ENCODE peak calls at places on chromosomes 7 and 10, in six cellular contexts. Z is cardiac muscle cell, F is GM13977, N is AG04449, W is lower lobe of right lung, L is GM06990. P is an unnamed sample.

GRCh38 chr7:71385362-71385761 is 253.4 kb downstream of the GALNT17 start:
- DNase-seq in F (no peak), Z (no peak), W (no peak), L (no peak), N (no peak), P (no peak)

GRCh38 chr10:31004611-31005193 is 27.0 kb downstream of the ZNF438 start:
- DNase-seq in F (no peak), W (no peak), Z (no peak), N (peak), L (no peak), P (no peak)

GRCh38 chr10:107914450-107915276 is 750.2 kb upstream of the SORCS1 start:
- DNase-seq in L (peak), F (no peak), N (no peak), Z (peak), W (peak), P (no peak)

GRCh38 chr7:50803359-50804337 is 21.0 kb upstream of the GRB10 start:
- DNase-seq in F (no peak), N (no peak), Z (no peak), L (no peak), W (no peak), P (no peak)

GRCh38 chr7:51162724-51163329 is 153.8 kb downstream of the COBL start:
- DNase-seq in Z (peak), W (no peak), L (peak), N (peak), F (peak), P (peak)

GRCh38 chr10:91017202-91017601 is 96.3 kb upstream of the ANKRD1 start:
- DNase-seq in F (no peak), W (no peak), Z (no peak), N (no peak), L (no peak), P (no peak)

GRCh38 chr10:96588060-96588554 is 1.3 kb upstream of the TM9SF3 start:
- DNase-seq in W (no peak), F (no peak), Z (no peak), L (peak), N (no peak), P (no peak)

GRCh38 chr10:71608863-71609768 is 110.5 kb downstream of the C10orf105 start:
- DNase-seq in W (peak), L (no peak), N (no peak), Z (peak), F (peak), P (peak)

GRCh38 chr10:21536874-21537273 is 2.8 kb downstream of the MLLT10 start:
- DNase-seq in Z (no peak), F (no peak), W (no peak), N (no peak), L (no peak), P (no peak)

GRCh38 chr10:77043364-77043763 is 594.2 kb downstream of the KCNMA1 start:
- DNase-seq in F (no peak), W (no peak), L (no peak), Z (no peak), N (no peak), P (no peak)

GRCh38 chr7:37642028-37642540 is 41.5 kb upstream of the GPR141 start:
- DNase-seq in Z (peak), N (no peak), L (no peak), W (no peak), F (no peak), P (no peak)

GRCh38 chr7:158849553-158850389 is 6.6 kb upstream of the DYNC2I1 start:
- DNase-seq in W (no peak), L (no peak), F (no peak), Z (no peak), N (no peak), P (no peak)

GRCh38 chr7:150799741-150800575 is at the start of gene TMEM176B:
- DNase-seq in W (no peak), Z (peak), N (no peak), L (no peak), F (peak), P (peak)

GRCh38 chr10:70319824-70320223 is 36.0 kb upstream of the NPFFR1 start:
- DNase-seq in F (no peak), N (no peak), Z (no peak), L (no peak), W (no peak), P (no peak)

GRCh38 chr10:101845903-101846302 is 2.3 kb upstream of the KCNIP2 start:
- DNase-seq in W (peak), L (no peak), F (no peak), N (no peak), Z (no peak), P (no peak)

GRCh38 chr10:14838582-14839304 is 637 bp downstream of the HSPA14 start:
- DNase-seq in N (no peak), F (peak), W (no peak), Z (peak), L (peak), P (peak)

GRCh38 chr7:29457565-29457971 is 106.1 kb upstream of the PRR15 start:
- DNase-seq in L (no peak), W (no peak), Z (peak), N (no peak), F (no peak), P (no peak)

GRCh38 chr7:103524042-103524907 is 78.3 kb upstream of the SLC26A5 start:
- DNase-seq in F (no peak), Z (peak), N (peak), L (no peak), W (no peak), P (no peak)

GRCh38 chr10:30346615-30347014 is 2.5 kb downstream of the MTPAP start:
- DNase-seq in N (no peak), L (no peak), F (no peak), Z (no peak), W (no peak), P (no peak)

GRCh38 chr10:91974960-91975359 is 51.4 kb downstream of the BTAF1 start:
- DNase-seq in L (peak), N (peak), Z (no peak), F (no peak), W (no peak), P (no peak)

GRCh38 chr7:47407821-47408674 is 173.9 kb downstream of the TNS3 start:
- DNase-seq in F (no peak), L (no peak), W (no peak), N (no peak), Z (no peak), P (no peak)

GRCh38 chr7:4700577-4701235 is 18.6 kb downstream of the FOXK1 start:
- DNase-seq in F (no peak), Z (no peak), L (no peak), N (peak), W (no peak), P (no peak)
- TF ChIP-seq CTCF in F (no peak), Z (peak), L (no peak), N (no peak), W (no peak), P (no peak)

GRCh38 chr7:78018541-78019456 is 220.2 kb downstream of the PHTF2 start:
- DNase-seq in N (no peak), F (no peak), W (peak), Z (no peak), L (peak), P (peak)

GRCh38 chr7:78020131-78020873 is 221.7 kb downstream of the PHTF2 start:
- DNase-seq in L (peak), Z (peak), N (peak), F (peak), W (no peak), P (peak)

GRCh38 chr7:78019457-78020130 is 221.0 kb downstream of the PHTF2 start:
- DNase-seq in N (peak), W (peak), Z (peak), L (peak), F (peak), P (peak)

GRCh38 chr7:78022165-78022564 is 223.6 kb downstream of the PHTF2 start:
- DNase-seq in W (no peak), N (no peak), F (no peak), L (no peak), Z (no peak), P (no peak)

GRCh38 chr7:78020874-78021249 is 222.3 kb downstream of the PHTF2 start:
- DNase-seq in L (no peak), Z (no peak), W (no peak), N (no peak), F (no peak), P (no peak)
- TF ChIP-seq CTCF in L (no peak), Z (no peak), W (no peak), N (no peak), F (no peak), P (no peak)

GRCh38 chr10:4984971-4985594 is 18.6 kb downstream of the AKR1C2 start:
- DNase-seq in N (no peak), F (no peak), L (no peak), W (no peak), Z (peak), P (no peak)
- TF ChIP-seq CTCF in N (no peak), F (no peak), L (no peak), W (no peak), Z (no peak), P (no peak)

GRCh38 chr10:63465293-63466167 is at the start of gene JMJD1C:
- DNase-seq in L (peak), Z (peak), N (no peak), F (peak), W (peak), P (peak)
- TF ChIP-seq CTCF in L (peak), Z (no peak), N (no peak), F (no peak), W (no peak), P (no peak)

GRCh38 chr7:17005277-17005676 is 123.5 kb upstream of the AGR3 start:
- DNase-seq in N (no peak), L (no peak), Z (no peak), F (no peak), W (no peak), P (no peak)

GRCh38 chr7:17007841-17008240 is 126.1 kb upstream of the AGR3 start:
- DNase-seq in L (no peak), W (no peak), F (no peak), Z (no peak), N (no peak), P (no peak)

GRCh38 chr7:17010637-17011300 is 129.0 kb upstream of the AGR3 start:
- DNase-seq in F (no peak), L (no peak), N (no peak), Z (no peak), W (no peak), P (peak)

GRCh38 chr7:17013204-17013603 is 131.4 kb upstream of the AGR3 start:
- DNase-seq in F (no peak), N (no peak), Z (no peak), L (no peak), W (no peak), P (no peak)

GRCh38 chr7:17009007-17009719 is 127.4 kb upstream of the AGR3 start:
- DNase-seq in W (no peak), F (no peak), L (peak), Z (no peak), N (no peak), P (no peak)
- TF ChIP-seq CTCF in W (peak), F (peak), L (peak), Z (peak), N (no peak), P (peak)

DNA sequence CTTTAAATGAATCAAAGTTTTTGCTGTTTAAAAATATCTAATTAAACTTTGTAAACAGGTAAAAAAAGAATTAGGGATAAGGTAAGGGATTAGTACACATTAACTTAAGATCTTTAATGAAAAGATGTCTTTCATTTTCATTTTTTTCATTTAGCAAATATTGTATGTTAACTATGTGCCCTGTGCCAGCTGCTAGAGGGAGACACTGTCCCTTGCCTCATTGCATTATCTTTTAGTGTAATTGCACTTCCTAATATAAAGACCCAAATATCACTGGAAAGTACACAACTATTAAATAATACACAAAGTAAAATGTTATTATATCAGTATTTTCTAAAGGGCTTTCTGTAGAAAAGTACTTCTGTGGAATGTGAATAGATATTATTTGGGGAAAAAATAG is 102.7 kb downstream of the GPR37 start:
- DNase-seq in F (no peak), N (no peak), L (no peak), Z (no peak), W (no peak), P (no peak)
- TF ChIP-seq CTCF in F (no peak), N (no peak), L (no peak), Z (no peak), W (no peak), P (no peak)

GRCh38 chr7:113015038-113015645 is 71.5 kb downstream of the GPR85 start:
- DNase-seq in W (no peak), N (no peak), F (no peak), Z (peak), L (no peak), P (peak)
- TF ChIP-seq CTCF in W (peak), N (peak), F (peak), Z (peak), L (peak), P (no peak)

GRCh38 chr10:44863344-44864041 is 47.6 kb upstream of the TMEM72 start:
- DNase-seq in L (no peak), N (no peak), W (no peak), Z (no peak), F (no peak), P (peak)
- TF ChIP-seq CTCF in L (peak), N (no peak), W (no peak), Z (no peak), F (no peak), P (no peak)

GRCh38 chr7:3434611-3435010 is 133.6 kb downstream of the SDK1 start:
- DNase-seq in L (no peak), F (no peak), Z (no peak), W (no peak), N (no peak), P (no peak)
- TF ChIP-seq CTCF in L (peak), F (peak), Z (no peak), W (no peak), N (no peak), P (no peak)

P was measured in Calu3.